ENCODE peak calls at places on chromosomes 6 and 20, in six cellular contexts. W, C, Q, T, K and X are unnamed samples.

GRCh38 chr6:27679308-27679967 is 206.5 kb upstream of the ZNF184 start:
- DNase-seq in W (no peak), C (peak; percentile 60), Q (no peak), T (no peak), K (no peak), X (no peak)

GRCh38 chr20:53681352-53682212 is 87.9 kb upstream of the ZNF217 start:
- DNase-seq in W (no peak), C (no peak), Q (no peak), T (no peak), K (no peak), X (no peak)

GRCh38 chr20:37956099-37956498 is 53.2 kb downstream of the VSTM2L start:
- DNase-seq in W (no peak), C (no peak), Q (no peak), T (no peak), K (no peak), X (no peak)

GRCh38 chr6:19303381-19303780 is 533.8 kb upstream of the ID4 start:
- DNase-seq in W (no peak), C (no peak), Q (peak; percentile 16), T (no peak), K (peak; percentile 46), X (peak; percentile 17)

GRCh38 chr6:132082421-132082820 is 131.2 kb upstream of the CCN2 start:
- DNase-seq in W (no peak), C (no peak), Q (no peak), T (no peak), K (no peak), X (no peak)

GRCh38 chr20:44836596-44837120 is 26.3 kb upstream of the RIMS4 start:
- DNase-seq in W (no peak), C (no peak), Q (no peak), T (no peak), K (no peak), X (no peak)

GRCh38 chr20:50412069-50412468 is 98.1 kb upstream of the PTPN1 start:
- DNase-seq in W (no peak), C (no peak), Q (no peak), T (no peak), K (no peak), X (no peak)

GRCh38 chr20:63574829-63575720 is 1.0 kb upstream of the HELZ2 start:
- DNase-seq in W (no peak), C (no peak), Q (peak; percentile 66), T (peak; percentile 28), K (no peak), X (peak; percentile 38)

GRCh38 chr6:48061630-48062029 is 49.4 kb downstream of the PTCHD4 start:
- DNase-seq in W (no peak), C (no peak), Q (peak; percentile 40), T (no peak), K (no peak), X (peak; percentile 67)

GRCh38 chr6:110180228-110181008 is at the start of gene CDC40:
- DNase-seq in W (no peak), C (no peak), Q (peak; percentile 78), T (peak; percentile 75), K (no peak), X (no peak)

GRCh38 chr20:60857708-60858107 is 394.4 kb upstream of the CDH4 start:
- DNase-seq in W (no peak), C (no peak), Q (peak; percentile 68), T (no peak), K (no peak), X (peak; percentile 66)

GRCh38 chr20:33967126-33967525 is 26.6 kb upstream of the RALY start:
- DNase-seq in W (no peak), C (no peak), Q (no peak), T (no peak), K (no peak), X (no peak)

GRCh38 chr6:151154418-151154817 is 85.3 kb upstream of the AKAP12 start:
- DNase-seq in W (no peak), C (no peak), Q (peak; percentile 34), T (peak; percentile 25), K (no peak), X (no peak)

GRCh38 chr20:63503524-63503923 is 4.6 kb upstream of the EEF1A2 start:
- DNase-seq in W (no peak), C (no peak), Q (no peak), T (no peak), K (no peak), X (no peak)

GRCh38 chr20:9359561-9360308 is 154.7 kb upstream of the LAMP5 start:
- DNase-seq in W (no peak), C (peak; percentile 64), Q (peak; percentile 75), T (peak; percentile 41), K (peak; percentile 54), X (peak; percentile 53)

GRCh38 chr20:51705400-51705799 is 62.8 kb downstream of the ATP9A start:
- DNase-seq in W (no peak), C (no peak), Q (no peak), T (no peak), K (no peak), X (no peak)

GRCh38 chr6:122753688-122754056 is 25.8 kb upstream of the FABP7 start:
- DNase-seq in W (no peak), C (no peak), Q (no peak), T (no peak), K (no peak), X (peak; percentile 55)

GRCh38 chr20:4592316-4593148 is 129.2 kb upstream of the PRND start:
- DNase-seq in W (no peak), C (peak; percentile 68), Q (peak; percentile 64), T (peak; percentile 38), K (peak; percentile 44), X (peak; percentile 31)

GRCh38 chr6:26613717-26614683 is 17.2 kb downstream of the ABT1 start:
- DNase-seq in W (no peak), C (peak; percentile 77), Q (peak; percentile 37), T (no peak), K (no peak), X (no peak)
- H3K4me3 ChIP-seq in W (peak overlapping the region; percentile 78), C (peak overlapping the region; percentile 88), Q (peak overlapping the region; percentile 37), T (no peak overlapping the region), K (no peak overlapping the region), X (no peak overlapping the region)

GRCh38 chr20:41830702-41831101 is 212.5 kb upstream of the CHD6 start:
- DNase-seq in W (no peak), C (no peak), Q (no peak), T (no peak), K (no peak), X (no peak)
- H2AFZ ChIP-seq in W (no peak overlapping the region), C (no peak overlapping the region), Q (no peak overlapping the region), T (no peak overlapping the region), K (no peak overlapping the region), X (no peak overlapping the region)

DNA sequence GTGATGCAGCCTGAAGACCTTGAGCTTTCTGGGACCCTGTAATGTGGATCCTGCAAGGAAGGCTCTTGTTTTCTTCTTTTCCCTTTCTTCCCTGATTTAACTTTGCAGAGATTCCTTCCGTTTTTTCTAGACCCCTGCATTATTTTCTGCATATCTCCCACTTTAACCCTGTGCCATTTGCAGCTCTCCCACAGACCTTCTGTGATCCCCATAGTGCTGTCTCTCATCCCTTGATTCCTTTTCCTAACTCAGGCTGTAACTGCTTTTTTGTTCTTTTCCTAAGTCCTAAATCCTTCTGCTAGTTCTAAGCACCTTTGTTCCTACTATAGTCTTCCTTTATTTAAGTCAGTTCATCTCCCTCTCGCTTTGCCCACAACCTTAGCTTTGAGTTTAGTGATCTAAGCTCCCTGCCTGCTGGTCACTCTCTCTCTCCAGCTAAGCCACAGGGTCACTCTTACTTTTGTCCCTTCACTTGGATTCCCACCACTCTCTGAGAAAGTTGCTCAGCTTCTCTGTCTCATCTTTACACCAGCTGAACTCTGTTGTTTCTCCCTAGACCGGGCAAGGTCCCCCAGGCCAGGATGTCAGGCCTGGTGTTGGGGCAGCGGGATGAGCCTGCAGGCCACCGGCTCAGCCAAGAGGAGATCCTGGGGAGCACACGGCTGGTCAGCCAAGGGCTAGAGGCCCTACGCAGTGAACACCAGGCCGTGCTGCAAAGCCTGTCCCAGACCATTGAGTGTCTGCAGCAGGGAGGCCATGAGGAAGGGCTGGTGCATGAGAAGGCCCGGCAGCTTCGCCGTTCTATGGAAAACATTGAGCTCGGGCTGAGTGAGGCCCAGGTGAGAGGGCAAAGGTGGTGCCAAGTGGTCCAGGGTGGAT is 1.6 kb downstream of the KLC4 start:
- DNase-seq in W (no peak), C (no peak), Q (no peak), T (no peak), K (no peak), X (no peak)
- TF ChIP-seq EZH2 in W (no peak), C (no peak), Q (no peak), T (no peak), K (no peak), X (no peak)

GRCh38 chr6:88963139-88964090 is at the start of gene RNGTT:
- DNase-seq in W (peak; percentile 81), C (peak; percentile 99), Q (peak; percentile 99), T (peak; percentile 98), K (peak; percentile 97), X (peak; percentile 97)
- H3K4me3 ChIP-seq in W (peak within 1 kb of the TSS; percentile 99), C (peak within 1 kb of the TSS; percentile 63), Q (peak within 1 kb of the TSS; percentile 80), T (peak within 1 kb of the TSS; percentile 99), K (peak within 1 kb of the TSS; percentile 98), X (peak within 1 kb of the TSS; percentile 63)

DNA sequence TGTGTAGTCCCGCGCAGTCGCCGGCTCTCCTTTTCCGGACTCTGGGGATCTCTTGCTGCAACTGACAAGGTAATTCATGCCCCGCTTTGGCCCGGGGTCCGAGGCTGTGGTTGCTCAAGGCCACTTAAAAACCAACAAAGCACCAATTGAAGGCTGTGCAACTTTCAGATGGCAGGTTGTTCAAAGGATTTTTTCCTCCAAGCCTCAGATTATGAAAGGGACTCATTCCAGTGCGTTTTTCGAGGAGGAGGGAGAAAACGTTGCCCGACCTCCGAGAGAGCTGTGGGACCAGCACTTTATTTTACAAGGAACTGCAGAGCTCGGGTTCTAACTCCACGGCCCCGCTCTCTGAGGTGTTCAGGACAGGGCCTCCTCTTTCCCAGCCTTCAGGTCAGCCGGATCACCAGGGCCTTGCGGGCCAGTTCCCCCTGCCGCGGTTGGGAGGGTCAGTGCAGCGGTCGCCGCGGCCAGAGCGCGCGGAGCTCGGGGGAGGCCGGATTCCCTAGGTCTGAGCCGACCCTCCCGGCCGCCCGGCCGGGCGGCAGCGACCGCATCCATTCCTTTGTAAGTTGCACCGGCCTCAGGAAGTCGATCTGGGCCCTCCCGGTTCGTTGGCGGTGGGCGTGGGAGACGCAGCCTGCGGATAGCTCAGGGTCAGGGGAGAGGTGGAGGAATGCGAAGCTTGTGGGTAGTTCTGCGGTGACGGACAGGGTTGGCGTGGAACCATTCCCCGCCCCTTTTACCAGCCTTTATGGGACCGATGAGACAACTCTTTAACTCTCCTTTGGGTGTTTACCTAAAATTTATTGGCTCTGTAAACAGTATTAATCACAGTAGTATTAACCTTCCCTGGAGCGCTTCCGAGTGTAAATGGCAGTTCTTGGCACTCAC is 1.6 kb downstream of the UTRN start:
- DNase-seq in W (no peak), C (peak; percentile 95), Q (peak; percentile 86), T (peak; percentile 39), K (no peak), X (peak; percentile 84)
- H2AFZ ChIP-seq in W (no peak overlapping the region), C (no peak overlapping the region), Q (peak overlapping the region; percentile 83), T (peak overlapping the region; percentile 6), K (no peak overlapping the region), X (peak overlapping the region; percentile 39)